ENCODE peak calls at places on chromosomes 3 and 15, in seven cellular contexts. S, Q, N, M, X, O and K are unnamed samples.

GRCh38 chr3:108334698-108335097 is 38.4 kb downstream of the HHLA2 start:
- DNase-seq in X (no peak), Q (no peak), M (no peak), N (peak), S (no peak), O (no peak), K (no peak)

GRCh38 chr3:23254875-23255274 is 51.7 kb downstream of the UBE2E2 start:
- DNase-seq in Q (no peak), X (no peak), N (no peak), S (no peak), M (no peak), O (no peak), K (no peak)

GRCh38 chr3:128424508-128425069 is 42.1 kb downstream of the DNAJB8 start:
- DNase-seq in Q (no peak), X (no peak), M (no peak), N (peak), O (no peak), S (no peak), K (no peak)

GRCh38 chr3:131899021-131899420 is 135.8 kb downstream of the CPNE4 start:
- DNase-seq in S (no peak), O (no peak), X (no peak), M (no peak), Q (no peak), N (no peak), K (no peak)

GRCh38 chr3:153621988-153622387 is 460.0 kb downstream of the RAP2B start:
- DNase-seq in M (no peak), X (no peak), Q (no peak), N (no peak), O (no peak), S (no peak), K (no peak)

GRCh38 chr3:11774296-11774877 is 72.3 kb downstream of the TAMM41 start:
- DNase-seq in S (no peak), N (peak), M (peak), Q (no peak), O (no peak), X (peak), K (no peak)

GRCh38 chr3:187257471-187257870 is 34.1 kb downstream of the MASP1 start:
- DNase-seq in M (no peak), X (no peak), O (no peak), Q (no peak), N (no peak), S (no peak), K (no peak)

GRCh38 chr3:8589880-8590556 is 54.6 kb downstream of the SSUH2 start:
- DNase-seq in X (no peak), N (peak), Q (no peak), O (no peak), S (no peak), M (no peak), K (no peak)

GRCh38 chr3:157438371-157438735 is 1.7 kb downstream of the PTX3 start:
- DNase-seq in O (peak), M (no peak), Q (no peak), N (no peak), S (no peak), X (no peak), K (no peak)

GRCh38 chr15:75843618-75844610 is 667 bp downstream of the UBE2Q2 start:
- DNase-seq in S (peak), O (peak), M (peak), Q (peak), N (peak), X (peak), K (peak)

GRCh38 chr3:102302020-102302419 is 132.8 kb upstream of the ZPLD1 start:
- DNase-seq in S (no peak), O (no peak), Q (no peak), X (no peak), M (no peak), N (no peak), K (no peak)

GRCh38 chr3:15148614-15149013 is 49.7 kb upstream of the RBSN start:
- DNase-seq in N (no peak), X (no peak), M (peak), S (no peak), Q (no peak), O (no peak), K (no peak)

GRCh38 chr15:63492541-63493077 is 11.8 kb upstream of the USP3 start:
- DNase-seq in N (peak), O (no peak), M (no peak), X (no peak), Q (no peak), S (no peak), K (no peak)

GRCh38 chr3:43906847-43907507 is 216.2 kb downstream of the ABHD5 start:
- DNase-seq in O (no peak), M (no peak), N (no peak), Q (no peak), X (no peak), S (no peak), K (no peak)

GRCh38 chr3:27749640-27750039 is 27.5 kb upstream of the EOMES start:
- DNase-seq in N (no peak), S (no peak), M (no peak), X (no peak), O (no peak), Q (no peak), K (no peak)

GRCh38 chr3:173553635-173554280 is 156.2 kb downstream of the NLGN1 start:
- DNase-seq in S (no peak), M (peak), O (no peak), Q (no peak), X (no peak), N (peak), K (no peak)

DNA sequence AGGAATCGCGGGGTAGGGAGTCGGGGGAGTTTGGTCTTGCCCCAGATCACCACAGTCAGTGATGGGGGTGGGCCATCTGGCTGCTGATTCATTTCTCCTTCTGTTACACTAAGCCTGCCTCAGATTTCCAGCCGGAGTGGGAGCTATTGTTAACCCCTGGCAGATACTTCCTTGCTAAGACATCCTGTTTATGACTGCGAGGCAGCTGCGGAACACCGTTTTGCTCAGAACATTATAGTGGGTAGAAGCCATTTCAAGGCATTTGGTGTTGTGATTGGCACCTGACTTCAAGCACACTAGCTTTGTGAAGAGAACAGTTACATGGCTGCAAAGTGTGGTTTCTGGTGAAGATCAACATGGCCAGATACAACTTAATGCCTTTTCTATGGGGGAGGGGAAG is 73.8 kb downstream of the FLNB start:
- DNase-seq in X (no peak), S (no peak), O (no peak), Q (no peak), M (peak), N (peak), K (no peak)
- H3K4me3 ChIP-seq in X (no peak), S (no peak), O (no peak), Q (no peak), M (no peak), N (no peak), K (no peak)

GRCh38 chr15:101478701-101479341 is 10.7 kb downstream of the PCSK6 start:
- DNase-seq in S (peak), Q (no peak), O (peak), N (no peak), M (no peak), X (no peak), K (no peak)
- H3K27ac ChIP-seq in S (no peak), Q (no peak), O (no peak), N (no peak), M (no peak), X (no peak), K (no peak)

DNA sequence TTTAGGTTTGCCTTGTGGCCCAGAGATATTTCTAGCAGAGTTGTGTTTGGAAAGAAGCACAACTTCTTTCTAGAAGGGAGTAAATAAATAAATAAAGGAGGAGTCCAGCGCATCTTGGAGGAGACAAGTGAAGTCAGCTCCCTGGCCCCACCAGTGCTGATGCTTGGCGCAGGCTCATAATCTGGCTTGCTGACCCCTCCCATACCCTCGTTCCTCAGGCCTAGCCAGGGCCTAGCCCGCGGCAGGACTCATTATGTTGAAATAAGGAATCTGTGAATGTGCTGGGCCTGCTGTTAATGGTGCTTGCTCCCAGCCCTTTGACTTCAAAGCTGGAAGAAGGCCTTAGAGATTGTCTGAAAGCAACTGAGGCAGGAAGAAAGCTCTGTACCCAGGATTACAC is 3.1 kb downstream of the ZNF710 start:
- DNase-seq in O (no peak), N (no peak), M (peak), Q (no peak), X (no peak), S (no peak), K (no peak)
- H3K4me3 ChIP-seq in O (no peak), N (peak), M (no peak), Q (no peak), X (no peak), S (no peak), K (no peak)

GRCh38 chr3:184250167-184250828 is 826 bp downstream of the EEF1AKMT4 start:
- DNase-seq in N (peak), M (peak), S (peak), O (peak), X (peak), Q (peak), K (peak)
- H3K27ac ChIP-seq in N (no peak), M (no peak), S (no peak), O (no peak), X (peak), Q (peak), K (peak)

GRCh38 chr3:48430359-48431101 is 644 bp upstream of the PLXNB1 start:
- DNase-seq in X (peak), O (no peak), Q (no peak), N (no peak), M (no peak), S (peak), K (no peak)
- H3K4me3 ChIP-seq in X (no peak), O (peak), Q (no peak), N (no peak), M (peak), S (no peak), K (peak)

DNA sequence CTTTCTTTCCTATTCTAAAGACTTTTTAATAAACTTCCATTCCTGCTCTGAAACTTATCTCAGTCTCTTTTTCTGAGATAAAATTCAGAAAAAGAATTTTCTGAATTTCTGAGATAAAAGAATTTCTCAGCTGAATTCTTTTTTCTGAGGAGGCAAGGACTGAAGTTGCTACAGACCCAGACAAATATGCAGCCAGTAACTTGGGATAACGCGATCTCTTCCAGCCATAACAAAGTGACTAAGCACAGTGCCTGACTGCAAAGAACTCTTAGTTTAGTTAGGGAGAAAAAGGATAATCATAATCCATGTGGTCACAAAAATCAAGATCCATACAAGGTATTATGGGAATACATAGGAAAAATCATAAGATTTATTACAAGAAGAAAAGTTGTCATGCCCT is 222.0 kb upstream of the GAP43 start:
- DNase-seq in M (peak), O (no peak), Q (no peak), X (no peak), S (no peak), N (peak), K (no peak)
- H3K27ac ChIP-seq in M (peak), O (no peak), Q (no peak), X (no peak), S (no peak), N (no peak), K (peak)

DNA sequence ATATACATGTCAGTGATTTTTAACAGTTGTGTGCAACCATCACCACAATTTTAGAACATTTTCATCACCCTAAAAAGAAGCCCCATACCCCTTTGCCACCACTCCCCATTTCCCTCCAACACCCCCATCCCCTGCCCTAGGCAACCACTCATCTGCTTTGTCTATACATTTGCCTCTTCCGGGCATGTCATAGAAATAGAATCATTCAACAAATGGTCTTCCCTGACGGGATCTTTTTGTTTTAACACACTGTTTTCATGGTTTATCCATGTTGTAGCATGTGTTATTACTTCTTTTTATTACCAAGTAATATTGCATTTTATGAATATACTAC is 4.0 kb downstream of the VILL start:
- DNase-seq in Q (no peak), O (no peak), X (no peak), S (no peak), M (no peak), N (no peak), K (no peak)
- H3K4me3 ChIP-seq in Q (peak), O (peak), X (peak), S (no peak), M (peak), N (peak), K (peak)

DNA sequence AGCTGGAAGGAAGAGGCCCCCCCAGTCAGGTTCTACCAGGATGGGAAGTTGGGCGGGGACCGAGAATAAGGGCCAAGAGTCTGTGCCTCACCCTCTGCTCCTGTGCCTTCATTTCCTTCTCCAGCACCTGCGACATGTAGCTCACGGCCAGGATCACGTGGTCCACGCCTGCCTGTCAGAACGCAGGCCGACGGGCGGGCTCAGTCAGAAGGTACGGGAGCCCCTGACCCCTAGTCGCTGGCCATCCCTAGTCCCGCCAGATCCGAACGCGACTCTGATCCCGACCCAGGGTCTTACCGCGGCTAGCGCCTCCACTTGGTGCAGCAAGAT is 485 bp downstream of the GMPPB start:
- DNase-seq in N (peak), S (peak), O (peak), Q (peak), X (peak), M (peak), K (no peak)
- H3K27ac ChIP-seq in N (peak), S (peak), O (peak), Q (peak), X (peak), M (peak), K (peak)

GRCh38 chr15:82999905-83000671 is 11.4 kb downstream of the C15orf40 start:
- DNase-seq in M (peak), N (peak), O (no peak), Q (no peak), X (no peak), S (no peak), K (no peak)
- H3K4me3 ChIP-seq in M (peak), N (peak), O (peak), Q (peak), X (no peak), S (no peak), K (peak)